ENCODE peak calls at places on chromosomes 4 and X, in nine cellular contexts. One of them, this sample, is unnamed.

GRCh38 chr4:56907009-56907408 is 691 bp upstream of the REST start:
- DNase-seq in adipocyte: no peak
- DNase-seq in tibial artery: no peak
- DNase-seq in IMR-90: no peak
- DNase-seq in ascending aorta: no peak
- DNase-seq in aorta: no peak
- DNase-seq in CD8-positive, alpha-beta memory T cell: no peak
- DNase-seq in GM23248: no peak
- DNase-seq in HFF-Myc: no peak
- DNase-seq in this sample: no peak

GRCh38 chr4:53026233-53026632 is 164.1 kb downstream of the RASL11B start:
- DNase-seq in CD8-positive, alpha-beta memory T cell: no peak
- DNase-seq in HFF-Myc: no peak
- DNase-seq in ascending aorta: no peak
- DNase-seq in GM23248: no peak
- DNase-seq in aorta: no peak
- DNase-seq in IMR-90: peak
- DNase-seq in tibial artery: no peak
- DNase-seq in adipocyte: no peak
- DNase-seq in this sample: peak

GRCh38 chr4:182795446-182796238 is 121.5 kb downstream of the DCTD start:
- DNase-seq in GM23248: no peak
- DNase-seq in CD8-positive, alpha-beta memory T cell: no peak
- DNase-seq in adipocyte: no peak
- DNase-seq in IMR-90: no peak
- DNase-seq in tibial artery: no peak
- DNase-seq in ascending aorta: no peak
- DNase-seq in HFF-Myc: no peak
- DNase-seq in aorta: no peak
- DNase-seq in this sample: no peak

GRCh38 chr4:134028411-134028810 is 173.2 kb downstream of the PABPC4L start:
- DNase-seq in ascending aorta: no peak
- DNase-seq in tibial artery: no peak
- DNase-seq in aorta: no peak
- DNase-seq in CD8-positive, alpha-beta memory T cell: no peak
- DNase-seq in GM23248: no peak
- DNase-seq in HFF-Myc: no peak
- DNase-seq in IMR-90: no peak
- DNase-seq in adipocyte: no peak
- DNase-seq in this sample: no peak

GRCh38 chr4:56728512-56728911 is 47.4 kb upstream of the HOPX start:
- DNase-seq in tibial artery: peak
- DNase-seq in CD8-positive, alpha-beta memory T cell: no peak
- DNase-seq in ascending aorta: no peak
- DNase-seq in adipocyte: peak
- DNase-seq in GM23248: peak
- DNase-seq in HFF-Myc: peak
- DNase-seq in IMR-90: peak
- DNase-seq in aorta: no peak
- DNase-seq in this sample: peak

GRCh38 chr4:115090483-115091075 is 22.8 kb downstream of the NDST4 start:
- DNase-seq in tibial artery: no peak
- DNase-seq in aorta: no peak
- DNase-seq in ascending aorta: no peak
- DNase-seq in IMR-90: peak
- DNase-seq in HFF-Myc: no peak
- DNase-seq in adipocyte: peak
- DNase-seq in CD8-positive, alpha-beta memory T cell: no peak
- DNase-seq in GM23248: peak
- DNase-seq in this sample: peak

GRCh38 chrX:7244400-7244799 is 96.4 kb upstream of the PUDP start:
- DNase-seq in HFF-Myc: no peak
- DNase-seq in ascending aorta: no peak
- DNase-seq in IMR-90: no peak
- DNase-seq in CD8-positive, alpha-beta memory T cell: no peak
- DNase-seq in aorta: no peak
- DNase-seq in GM23248: no peak
- DNase-seq in adipocyte: no peak
- DNase-seq in tibial artery: no peak
- DNase-seq in this sample: no peak

GRCh38 chr4:88779431-88779830 is 81.8 kb upstream of the NAP1L5 start:
- DNase-seq in CD8-positive, alpha-beta memory T cell: no peak
- DNase-seq in GM23248: no peak
- DNase-seq in HFF-Myc: no peak
- DNase-seq in ascending aorta: no peak
- DNase-seq in tibial artery: no peak
- DNase-seq in aorta: no peak
- DNase-seq in adipocyte: peak
- DNase-seq in IMR-90: peak
- DNase-seq in this sample: no peak

GRCh38 chr4:140556372-140557085 is 12.2 kb downstream of the UCP1 start:
- DNase-seq in adipocyte: no peak
- DNase-seq in aorta: no peak
- DNase-seq in HFF-Myc: no peak
- DNase-seq in ascending aorta: no peak
- DNase-seq in CD8-positive, alpha-beta memory T cell: no peak
- DNase-seq in GM23248: no peak
- DNase-seq in IMR-90: no peak
- DNase-seq in tibial artery: no peak
- DNase-seq in this sample: no peak

GRCh38 chr4:187922274-187922673 is 73.3 kb upstream of the ZFP42 start:
- DNase-seq in GM23248: no peak
- DNase-seq in IMR-90: peak
- DNase-seq in CD8-positive, alpha-beta memory T cell: no peak
- DNase-seq in aorta: no peak
- DNase-seq in ascending aorta: no peak
- DNase-seq in adipocyte: peak
- DNase-seq in tibial artery: no peak
- DNase-seq in HFF-Myc: no peak
- DNase-seq in this sample: no peak

GRCh38 chrX:19888419-19888879 is 1.0 kb upstream of the SH3KBP1 start:
- DNase-seq in IMR-90: peak
- DNase-seq in CD8-positive, alpha-beta memory T cell: no peak
- DNase-seq in GM23248: peak
- DNase-seq in tibial artery: no peak
- DNase-seq in HFF-Myc: peak
- DNase-seq in aorta: no peak
- DNase-seq in adipocyte: peak
- DNase-seq in ascending aorta: no peak
- DNase-seq in this sample: peak

GRCh38 chrX:69142688-69143239 is 22.5 kb downstream of the PJA1 start:
- DNase-seq in aorta: no peak
- DNase-seq in adipocyte: no peak
- DNase-seq in ascending aorta: no peak
- DNase-seq in CD8-positive, alpha-beta memory T cell: no peak
- DNase-seq in GM23248: no peak
- DNase-seq in IMR-90: no peak
- DNase-seq in tibial artery: no peak
- DNase-seq in HFF-Myc: no peak
- DNase-seq in this sample: no peak

GRCh38 chr4:145870155-145871020 is 68.2 kb downstream of the ZNF827 start:
- DNase-seq in GM23248: peak
- DNase-seq in CD8-positive, alpha-beta memory T cell: no peak
- DNase-seq in ascending aorta: no peak
- DNase-seq in HFF-Myc: no peak
- DNase-seq in tibial artery: no peak
- DNase-seq in IMR-90: no peak
- DNase-seq in adipocyte: no peak
- DNase-seq in aorta: no peak
- DNase-seq in this sample: no peak

DNA sequence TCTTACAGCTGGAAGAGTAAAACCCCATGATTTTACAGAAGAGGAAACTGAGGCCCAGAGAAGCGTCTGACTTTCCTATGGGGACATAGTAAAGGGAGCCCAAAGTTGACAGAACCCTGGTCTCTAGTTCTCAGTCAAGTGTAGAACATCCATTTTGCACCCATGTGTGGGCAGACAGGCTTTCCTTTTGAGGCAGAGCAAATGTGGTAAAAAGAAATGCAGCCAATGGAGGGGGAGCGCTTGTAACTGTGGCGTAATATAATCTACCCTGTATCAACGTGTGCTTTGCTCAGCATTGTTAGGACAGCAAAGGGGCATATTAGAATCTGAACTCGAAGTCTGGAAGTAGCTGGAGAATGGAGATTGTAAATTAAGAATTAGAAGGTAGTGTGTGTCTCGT is 8.8 kb downstream of the MAMLD1 start:
- DNase-seq in GM23248: no peak
- DNase-seq in adipocyte: no peak
- DNase-seq in IMR-90: no peak
- DNase-seq in ascending aorta: no peak
- DNase-seq in CD8-positive, alpha-beta memory T cell: no peak
- DNase-seq in tibial artery: no peak
- DNase-seq in HFF-Myc: no peak
- DNase-seq in aorta: no peak
- DNase-seq in this sample: no peak
- H3K4me3 ChIP-seq in GM23248: no peak
- H3K4me3 ChIP-seq in adipocyte: no peak
- H3K4me3 ChIP-seq in IMR-90: no peak
- H3K4me3 ChIP-seq in ascending aorta: no peak
- H3K4me3 ChIP-seq in CD8-positive, alpha-beta memory T cell: no peak
- H3K4me3 ChIP-seq in tibial artery: peak
- H3K4me3 ChIP-seq in HFF-Myc: no peak
- H3K4me3 ChIP-seq in aorta: no peak
- H3K4me3 ChIP-seq in this sample: no peak

DNA sequence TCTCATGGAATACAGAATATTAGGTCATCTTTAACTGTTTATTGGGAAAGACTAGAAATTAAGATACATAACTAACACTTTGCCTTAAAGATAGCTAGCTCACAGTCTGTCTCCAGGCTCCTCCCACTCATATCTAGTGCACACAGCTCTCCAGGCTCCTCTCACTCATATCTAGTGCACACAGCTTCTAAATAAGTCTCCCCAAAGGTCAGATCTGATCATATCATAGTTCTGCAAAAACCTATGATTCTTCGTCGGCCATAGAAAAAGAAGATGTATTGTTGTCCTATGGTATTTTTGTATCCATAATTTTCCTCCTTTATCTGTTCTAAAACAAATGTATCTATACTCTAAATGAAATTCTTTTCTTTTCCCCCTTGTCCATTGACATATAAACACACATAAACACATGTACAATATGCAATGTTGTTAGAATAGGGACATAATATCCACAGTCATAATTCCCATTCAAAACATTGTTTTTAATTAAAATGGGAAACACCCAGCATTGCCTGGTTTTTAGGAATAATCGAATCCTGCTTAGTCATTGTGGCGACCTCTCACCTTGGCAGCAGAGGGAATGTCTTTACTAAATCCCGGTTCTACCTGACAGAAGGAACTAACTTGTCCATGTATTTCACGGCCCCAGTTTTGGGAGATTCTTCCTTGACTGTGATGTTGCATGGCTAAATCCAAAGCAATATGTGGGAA is 1282.0 kb downstream of the PCDH7 start:
- DNase-seq in GM23248: no peak
- DNase-seq in tibial artery: no peak
- DNase-seq in ascending aorta: no peak
- DNase-seq in IMR-90: no peak
- DNase-seq in HFF-Myc: no peak
- DNase-seq in CD8-positive, alpha-beta memory T cell: no peak
- DNase-seq in adipocyte: no peak
- DNase-seq in aorta: no peak
- DNase-seq in this sample: no peak
- H3K4me3 ChIP-seq in GM23248: no peak
- H3K4me3 ChIP-seq in tibial artery: no peak
- H3K4me3 ChIP-seq in ascending aorta: no peak
- H3K4me3 ChIP-seq in IMR-90: no peak
- H3K4me3 ChIP-seq in HFF-Myc: no peak
- H3K4me3 ChIP-seq in CD8-positive, alpha-beta memory T cell: no peak
- H3K4me3 ChIP-seq in adipocyte: no peak
- H3K4me3 ChIP-seq in aorta: no peak
- H3K4me3 ChIP-seq in this sample: no peak

DNA sequence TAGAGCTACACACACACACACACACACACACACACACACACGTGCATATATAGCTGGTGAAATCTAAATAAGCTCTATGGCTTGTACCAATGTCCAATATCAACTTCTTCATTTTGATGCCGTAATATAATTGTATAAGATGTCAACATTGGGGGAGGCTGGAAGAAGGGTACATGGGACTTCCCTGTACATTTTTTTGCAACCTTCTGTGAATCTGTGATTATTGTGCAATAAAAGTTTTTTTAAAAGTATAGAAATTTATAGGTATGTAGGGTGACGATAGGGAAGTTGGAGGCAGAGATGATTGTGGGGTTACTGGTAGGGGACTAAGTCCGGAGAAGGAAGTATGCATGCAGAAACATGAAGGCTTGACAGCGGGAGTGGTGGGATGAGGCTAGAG is 105.5 kb downstream of the HDAC8 start:
- DNase-seq in tibial artery: no peak
- DNase-seq in HFF-Myc: no peak
- DNase-seq in adipocyte: no peak
- DNase-seq in CD8-positive, alpha-beta memory T cell: no peak
- DNase-seq in aorta: no peak
- DNase-seq in GM23248: no peak
- DNase-seq in IMR-90: no peak
- DNase-seq in ascending aorta: no peak
- DNase-seq in this sample: no peak
- H3K4me3 ChIP-seq in tibial artery: no peak
- H3K4me3 ChIP-seq in HFF-Myc: no peak
- H3K4me3 ChIP-seq in adipocyte: no peak
- H3K4me3 ChIP-seq in CD8-positive, alpha-beta memory T cell: no peak
- H3K4me3 ChIP-seq in aorta: no peak
- H3K4me3 ChIP-seq in GM23248: no peak
- H3K4me3 ChIP-seq in IMR-90: no peak
- H3K4me3 ChIP-seq in ascending aorta: no peak
- H3K4me3 ChIP-seq in this sample: no peak

GRCh38 chr4:48271048-48271452 is 1.4 kb upstream of the TEC start:
- DNase-seq in CD8-positive, alpha-beta memory T cell: no peak
- DNase-seq in IMR-90: no peak
- DNase-seq in GM23248: no peak
- DNase-seq in adipocyte: no peak
- DNase-seq in ascending aorta: no peak
- DNase-seq in aorta: no peak
- DNase-seq in tibial artery: no peak
- DNase-seq in HFF-Myc: no peak
- DNase-seq in this sample: no peak

GRCh38 chr4:48267574-48267973 is 2.1 kb downstream of the TEC start:
- DNase-seq in CD8-positive, alpha-beta memory T cell: no peak
- DNase-seq in adipocyte: no peak
- DNase-seq in GM23248: no peak
- DNase-seq in tibial artery: no peak
- DNase-seq in aorta: no peak
- DNase-seq in HFF-Myc: no peak
- DNase-seq in IMR-90: no peak
- DNase-seq in ascending aorta: no peak
- DNase-seq in this sample: no peak

GRCh38 chr4:48269861-48270515 is 350 bp upstream of the TEC start:
- DNase-seq in tibial artery: peak
- DNase-seq in HFF-Myc: no peak
- DNase-seq in GM23248: peak
- DNase-seq in ascending aorta: peak
- DNase-seq in adipocyte: peak
- DNase-seq in IMR-90: peak
- DNase-seq in CD8-positive, alpha-beta memory T cell: peak
- DNase-seq in aorta: peak
- DNase-seq in this sample: peak

GRCh38 chr4:48270516-48270897 is 869 bp upstream of the TEC start:
- DNase-seq in GM23248: no peak
- DNase-seq in tibial artery: no peak
- DNase-seq in ascending aorta: no peak
- DNase-seq in adipocyte: no peak
- DNase-seq in aorta: no peak
- DNase-seq in CD8-positive, alpha-beta memory T cell: no peak
- DNase-seq in IMR-90: no peak
- DNase-seq in HFF-Myc: no peak
- DNase-seq in this sample: no peak

GRCh38 chr4:48268956-48269860 is at the start of gene TEC:
- DNase-seq in ascending aorta: peak
- DNase-seq in CD8-positive, alpha-beta memory T cell: peak
- DNase-seq in HFF-Myc: no peak
- DNase-seq in GM23248: peak
- DNase-seq in IMR-90: no peak
- DNase-seq in tibial artery: peak
- DNase-seq in aorta: peak
- DNase-seq in adipocyte: peak
- DNase-seq in this sample: peak
- H3K4me3 ChIP-seq in ascending aorta: peak
- H3K4me3 ChIP-seq in CD8-positive, alpha-beta memory T cell: peak
- H3K4me3 ChIP-seq in HFF-Myc: peak
- H3K4me3 ChIP-seq in GM23248: peak
- H3K4me3 ChIP-seq in IMR-90: peak
- H3K4me3 ChIP-seq in tibial artery: peak
- H3K4me3 ChIP-seq in aorta: peak
- H3K4me3 ChIP-seq in adipocyte: peak
- H3K4me3 ChIP-seq in this sample: peak